ENCODE peak calls at places on chromosomes 6 and 20, in six cellular contexts. R, A, X, Q, U and C are unnamed samples. For H3K4me1 and H3K27me3, the result is how much of the 10 kb centered on the place peaks cover.

GRCh38 chr6:91098006-91098405 is 511.1 kb upstream of the MAP3K7 start:
- DNase-seq in X (no peak), A (no peak), U (no peak), R (no peak), Q (no peak), C (no peak)

GRCh38 chr20:48335421-48336090 is 492.2 kb downstream of the PREX1 start:
- DNase-seq in R (no peak), A (no peak), X (no peak), Q (no peak), U (no peak), C (no peak)

GRCh38 chr6:33839399-33840063 is 35.7 kb upstream of the MLN start:
- DNase-seq in X (no peak), U (no peak), A (no peak), R (no peak), Q (no peak), C (no peak)

GRCh38 chr6:37367557-37367956 is 13.8 kb downstream of the RNF8 start:
- DNase-seq in U (no peak), X (no peak), A (no peak), R (no peak), Q (peak), C (no peak)

GRCh38 chr20:21235713-21236445 is 67.3 kb upstream of the XRN2 start:
- DNase-seq in U (peak), R (peak), Q (peak), X (peak), A (peak), C (peak)

GRCh38 chr20:62452475-62453095 is 23.2 kb downstream of the GATA5 start:
- DNase-seq in U (peak), X (no peak), A (no peak), Q (no peak), R (no peak), C (no peak)

GRCh38 chr6:15962449-15962764 is 166.5 kb upstream of the MYLIP start:
- DNase-seq in A (no peak), U (no peak), Q (peak), X (peak), R (peak), C (peak)

GRCh38 chr6:33276581-33276863 is 401 bp upstream of the B3GALT4 start:
- DNase-seq in A (no peak), R (peak), X (no peak), U (no peak), Q (no peak), C (no peak)

GRCh38 chr6:65569505-65569904 is 137.5 kb downstream of the EYS start:
- DNase-seq in Q (peak), A (no peak), R (no peak), U (no peak), X (no peak), C (no peak)

GRCh38 chr20:24616258-24617079 is 147.0 kb downstream of the SYNDIG1 start:
- DNase-seq in R (no peak), A (no peak), U (no peak), X (no peak), Q (no peak), C (no peak)

GRCh38 chr6:31898200-31899011 is 908 bp upstream of the EHMT2 start:
- DNase-seq in R (peak), X (peak), A (peak), Q (peak), U (peak), C (peak)

GRCh38 chr20:23435675-23436539 is 3.6 kb upstream of the CSTL1 start:
- DNase-seq in R (no peak), U (peak), Q (no peak), X (no peak), A (no peak), C (no peak)

GRCh38 chr20:44273231-44274215 is 26.4 kb downstream of the GDAP1L1 start:
- DNase-seq in X (no peak), R (no peak), A (no peak), Q (no peak), U (no peak), C (no peak)

GRCh38 chr20:56924316-56924975 is 295.3 kb downstream of the TFAP2C start:
- DNase-seq in U (no peak), A (no peak), X (no peak), R (no peak), Q (no peak), C (no peak)

GRCh38 chr6:12870033-12870432 is 153.5 kb downstream of the PHACTR1 start:
- DNase-seq in A (no peak), U (no peak), X (no peak), R (no peak), Q (no peak), C (no peak)

GRCh38 chr6:24910850-24911712 is 24.7 kb downstream of the RIPOR2 start:
- DNase-seq in R (peak), Q (peak), A (no peak), X (peak), U (no peak), C (peak)

GRCh38 chr20:57902478-57902877 is 192.7 kb upstream of the PMEPA1 start:
- DNase-seq in U (no peak), A (no peak), Q (peak), X (peak), R (peak), C (peak)

GRCh38 chr20:48668451-48668946 is 159.3 kb downstream of the PREX1 start:
- DNase-seq in U (no peak), A (no peak), R (no peak), Q (no peak), X (no peak), C (peak)

GRCh38 chr20:40948352-40949267 is 80.0 kb upstream of the TOP1 start:
- DNase-seq in R (no peak), U (no peak), X (peak), A (no peak), Q (peak), C (no peak)

GRCh38 chr6:81814365-81815109 is 62.1 kb upstream of the TENT5A start:
- DNase-seq in Q (peak), A (no peak), U (no peak), X (peak), R (peak), C (peak)

GRCh38 chr6:139114741-139115140 is 20.1 kb upstream of the HECA start:
- DNase-seq in X (no peak), A (no peak), Q (no peak), U (no peak), R (no peak), C (no peak)

GRCh38 chr20:3933126-3933684 is 44.0 kb downstream of the PANK2 start:
- DNase-seq in X (no peak), A (no peak), R (no peak), U (no peak), Q (no peak), C (no peak)

GRCh38 chr6:165988757-165989456 is 178.7 kb downstream of the TBXT start:
- DNase-seq in U (no peak), A (no peak), Q (no peak), X (no peak), R (no peak), C (no peak)

GRCh38 chr6:156840606-156841005 is 63.4 kb downstream of the ARID1B start:
- DNase-seq in R (peak), U (no peak), A (no peak), X (no peak), Q (no peak), C (no peak)

GRCh38 chr20:17749979-17750721 is 50.4 kb downstream of the BANF2 start:
- DNase-seq in Q (peak), X (peak), A (no peak), U (peak), R (peak), C (no peak)

GRCh38 chr6:85685713-85686112 is 43.0 kb upstream of the SYNCRIP start:
- DNase-seq in A (no peak), R (no peak), U (no peak), Q (no peak), X (no peak), C (no peak)

GRCh38 chr6:114253431-114253830 is 89.4 kb downstream of the HS3ST5 start:
- DNase-seq in U (no peak), Q (no peak), R (no peak), A (no peak), X (no peak), C (no peak)

DNA sequence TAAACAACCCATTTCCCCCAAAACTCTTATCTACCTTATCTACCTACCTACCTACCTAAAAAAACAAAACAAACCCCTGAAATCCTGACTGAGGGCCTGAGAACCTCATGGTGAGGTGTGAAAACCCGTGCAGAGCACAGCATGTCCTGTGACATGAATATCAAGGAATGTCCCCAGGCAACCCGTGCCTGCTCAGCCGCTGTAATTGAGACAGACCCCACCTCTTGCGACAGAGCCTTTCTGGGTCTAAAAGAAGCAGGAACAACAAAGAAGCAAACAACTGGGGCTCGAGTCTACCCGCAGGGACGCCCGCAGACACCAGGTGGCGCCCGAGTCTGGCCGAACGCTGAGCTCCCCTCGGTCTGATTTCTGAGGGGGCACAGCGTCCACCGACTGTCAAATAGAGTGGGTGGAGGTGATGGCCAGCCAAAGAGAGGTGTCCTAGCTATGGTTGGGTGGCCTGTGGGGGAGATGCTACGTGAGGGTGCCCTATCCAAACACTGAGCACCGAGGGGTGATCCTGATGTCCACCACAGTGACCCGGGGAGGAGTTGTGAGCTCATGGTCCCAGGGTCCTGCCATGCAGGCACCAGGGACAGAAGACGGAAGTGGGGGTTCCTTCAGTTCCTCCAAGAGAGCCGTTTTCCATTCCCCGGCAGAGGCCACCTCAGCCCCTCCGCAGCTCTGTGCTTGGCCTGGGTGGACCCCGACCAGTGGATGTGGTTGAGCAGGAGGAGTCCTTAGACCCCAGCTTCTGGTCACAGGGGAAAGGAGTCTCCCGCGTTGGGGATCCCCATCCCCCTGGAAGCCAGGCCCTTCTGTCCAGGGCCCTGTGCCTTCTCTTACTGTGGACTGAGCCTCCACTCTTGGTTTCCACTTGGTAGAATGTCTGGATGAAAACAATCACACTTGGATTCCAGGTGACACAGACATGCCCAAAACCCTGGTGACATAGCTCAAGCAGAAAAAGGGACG is 268.1 kb downstream of the CDC5L start:
- DNase-seq in Q (peak), R (peak), A (peak), U (peak), X (no peak), C (peak)
- H3K4me1 ChIP-seq in Q (under half), R (under half), A (under half), U (under half), X (under half), C (under half)

DNA sequence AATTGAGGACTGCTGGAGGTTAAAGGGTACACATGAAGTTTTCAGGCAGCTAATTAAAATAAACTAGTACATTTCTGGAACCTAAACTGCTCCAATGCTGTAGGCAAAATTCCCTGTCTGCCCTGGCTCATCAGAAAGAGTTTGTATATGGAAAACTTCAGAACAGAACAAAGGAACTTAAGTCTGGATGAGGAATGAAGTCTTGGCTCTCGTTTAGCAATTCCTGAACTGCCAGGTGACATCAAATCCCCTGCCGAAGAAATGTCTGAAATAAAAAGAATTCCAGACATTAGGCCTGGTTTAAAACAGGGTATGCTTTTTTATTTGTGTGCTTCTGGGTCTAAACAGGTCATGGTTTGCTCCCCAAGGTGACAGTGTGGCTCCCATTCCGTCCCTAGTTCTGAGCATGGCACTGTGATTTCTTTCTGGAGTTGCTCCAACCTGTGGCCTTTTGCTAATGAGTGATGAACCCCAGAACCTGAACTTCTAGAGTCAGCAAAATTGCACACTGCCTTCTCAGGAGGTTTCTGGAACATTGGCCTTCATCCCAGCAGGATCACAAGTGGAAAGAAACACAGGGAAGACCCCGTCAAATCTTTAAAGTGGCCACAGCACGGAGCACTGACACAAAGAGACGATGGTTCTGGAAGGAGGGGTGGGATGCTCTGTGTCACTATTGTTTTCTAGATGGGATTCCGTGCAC is 129.4 kb upstream of the NAA20 start:
- DNase-seq in R (no peak), A (no peak), U (no peak), X (peak), Q (no peak), C (no peak)
- H3K9ac ChIP-seq in R (no peak), A (no peak), U (peak), X (peak), Q (peak), C (no peak)

GRCh38 chr6:150144294-150144868 is 1.5 kb downstream of the PPP1R14C start:
- DNase-seq in Q (peak), X (no peak), A (no peak), R (peak), U (no peak), C (no peak)

GRCh38 chr6:150142657-150143501 is at the start of gene PPP1R14C:
- DNase-seq in Q (peak), X (peak), A (no peak), U (peak), R (peak), C (peak)

GRCh38 chr6:150142304-150142656 is 564 bp upstream of the PPP1R14C start:
- DNase-seq in X (peak), U (peak), A (no peak), R (peak), Q (peak), C (peak)

GRCh38 chr6:150145427-150145826 is 2.6 kb downstream of the PPP1R14C start:
- DNase-seq in Q (no peak), X (no peak), A (no peak), R (no peak), U (no peak), C (no peak)

DNA sequence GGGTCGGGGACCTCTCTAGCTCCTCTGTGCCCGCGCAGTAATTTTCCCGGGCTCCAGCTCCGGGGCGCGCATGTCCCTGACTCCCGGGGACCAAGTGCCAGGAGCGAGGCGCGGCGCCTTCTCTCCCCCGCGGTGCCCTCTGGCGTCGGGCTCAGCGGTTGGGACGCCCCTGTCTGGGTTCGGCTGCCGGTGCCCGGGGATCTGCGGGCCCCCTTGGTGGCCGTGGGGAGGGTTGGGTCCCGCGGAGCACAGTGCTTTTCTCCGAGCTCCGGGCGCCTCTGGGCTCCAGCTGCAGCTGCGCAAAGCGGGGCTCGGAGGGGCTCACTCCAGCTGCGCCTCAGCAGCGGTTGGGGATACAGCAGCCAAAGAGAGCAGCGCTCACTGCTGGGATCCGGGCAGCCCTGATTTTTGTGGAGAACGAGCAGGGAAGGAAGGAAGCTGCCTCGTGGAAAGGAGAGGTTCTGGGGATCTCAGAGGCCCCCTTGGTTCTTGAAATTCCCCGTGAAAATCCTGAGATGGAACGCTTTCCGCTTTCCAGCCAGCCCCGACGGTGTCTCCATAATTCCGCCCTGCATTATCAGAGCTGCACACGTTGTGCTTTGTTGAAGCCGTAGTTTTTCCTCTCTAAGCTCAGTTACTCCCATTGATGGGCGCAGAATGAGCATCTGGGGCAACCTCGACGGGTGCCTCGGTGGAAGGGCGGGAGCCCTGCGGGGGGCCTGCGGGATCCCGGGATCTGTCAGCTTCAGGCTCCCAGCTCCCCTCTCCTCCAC is 863 bp downstream of the PPP1R14C start:
- DNase-seq in A (no peak), U (no peak), Q (no peak), R (peak), X (no peak), C (peak)
- H3K27me3 ChIP-seq in A (under half), U (under half), Q (under half), R (under half), X (half or more), C (under half)

GRCh38 chr20:50017160-50017559 is 34.4 kb downstream of the SNAI1 start:
- DNase-seq in X (no peak), Q (no peak), R (no peak), U (no peak), A (no peak), C (no peak)

GRCh38 chr20:50020283-50020682 is 37.5 kb downstream of the SNAI1 start:
- DNase-seq in U (no peak), R (peak), X (peak), A (no peak), Q (peak), C (no peak)

GRCh38 chr20:50022676-50023075 is 39.9 kb downstream of the SNAI1 start:
- DNase-seq in Q (no peak), A (no peak), X (no peak), U (no peak), R (no peak), C (no peak)

GRCh38 chr20:50017576-50018248 is 34.9 kb downstream of the SNAI1 start:
- DNase-seq in X (no peak), Q (no peak), U (no peak), R (peak), A (no peak), C (peak)

GRCh38 chr20:50019466-50020256 is 36.9 kb downstream of the SNAI1 start:
- DNase-seq in R (no peak), A (no peak), U (no peak), Q (peak), X (no peak), C (no peak)
- H3K4me1 ChIP-seq in R (under half), A (under half), U (under half), Q (under half), X (under half), C (under half)

DNA sequence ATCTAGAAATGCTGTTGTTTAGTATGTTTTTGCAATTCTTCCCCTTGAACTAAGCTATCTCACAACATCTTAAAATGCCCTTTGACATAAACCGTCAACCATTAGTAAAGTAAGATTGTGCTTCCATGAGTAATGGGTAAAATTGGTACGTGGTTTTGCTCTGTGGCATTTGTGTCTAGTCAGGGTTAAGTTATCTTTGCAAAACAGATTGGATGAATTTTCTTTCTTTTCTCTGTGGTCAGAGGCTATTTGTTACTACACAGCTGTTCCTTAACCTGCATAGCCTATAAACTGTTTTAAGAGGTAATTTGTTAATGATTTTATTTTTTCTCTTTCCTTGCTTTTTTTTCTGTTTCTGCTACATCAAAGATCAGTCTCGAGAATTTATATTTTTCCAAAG is 75.4 kb downstream of the RPP40 start:
- DNase-seq in A (no peak), R (peak), U (no peak), Q (peak), X (peak), C (peak)
- H3K9ac ChIP-seq in A (no peak), R (no peak), U (no peak), Q (no peak), X (no peak), C (no peak)

DNA sequence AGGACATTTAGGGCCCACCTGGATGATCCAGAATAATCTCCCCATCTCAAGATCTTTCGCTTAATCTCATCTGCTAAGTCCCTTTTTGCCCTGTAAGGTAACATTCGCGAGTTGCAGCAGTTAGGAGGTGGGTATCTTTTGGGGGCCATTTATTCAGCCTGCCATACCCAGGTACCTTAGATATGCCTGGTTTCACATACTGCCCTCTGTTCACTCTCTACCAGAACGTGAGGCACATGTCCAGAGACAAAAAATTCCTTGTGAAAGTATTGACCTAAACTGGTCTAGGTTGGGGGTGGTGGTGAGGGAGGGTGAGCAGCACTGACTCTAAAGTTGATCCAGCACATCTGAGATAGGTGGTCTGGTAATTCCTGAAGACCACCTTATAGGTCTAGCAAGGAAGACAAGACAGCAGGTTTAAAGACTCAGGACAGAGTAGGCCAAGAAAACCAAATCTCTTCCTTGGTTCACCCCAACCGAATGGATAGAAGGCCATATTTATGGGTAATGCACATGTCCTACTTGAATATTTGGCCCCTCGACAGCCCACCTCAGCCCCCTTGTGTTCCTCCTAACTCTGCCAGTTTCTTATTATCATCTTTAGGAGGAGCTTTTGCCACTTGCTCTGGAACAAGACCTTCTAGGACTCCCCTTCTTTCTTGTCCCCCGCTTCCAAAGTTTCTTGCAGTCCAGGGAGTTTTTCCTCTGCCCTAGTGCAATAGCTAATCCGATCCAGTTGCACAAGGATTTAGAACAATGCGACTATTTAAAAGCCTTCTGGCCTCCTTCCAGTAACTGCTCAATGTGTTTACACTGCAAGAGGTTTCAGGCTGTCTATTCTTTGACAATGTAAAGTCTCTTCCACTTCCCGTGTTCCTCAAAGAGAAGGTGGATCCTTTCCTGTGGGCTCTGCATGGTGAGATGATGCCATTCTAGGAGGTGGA is 213.0 kb upstream of the LAMP5 start:
- DNase-seq in R (peak), A (peak), U (peak), Q (peak), X (peak), C (peak)
- H3K27me3 ChIP-seq in R (under half), A (under half), U (under half), Q (under half), X (under half), C (under half)

GRCh38 chr6:42817910-42818309 is 36.1 kb downstream of the BICRAL start:
- DNase-seq in U (no peak), A (no peak), R (no peak), Q (no peak), X (no peak), C (no peak)
- H3K4me1 ChIP-seq in U (under half), A (under half), R (under half), Q (under half), X (under half), C (under half)